ENCODE peak calls at places on chromosome 15, in eight cellular contexts. P is stimulated activated CD4-positive, alpha-beta T cell treated with anti-CD3 and anti-CD28 coated beads, Interleukin-2, amount 100 ng/mL, for 24 hours; L is NB4; C is AML-193; H is activated gamma-delta T cell treated with Interleukin-2 at 50 U/mL for 16 hours; M is midbrain; S is neural progenitor cell; Q is activated CD8-positive, alpha-beta memory T cell treated with anti-CD3 and anti-CD28 coated beads, Interleukin-2, amount 50 U/mL, for 4 hours. T is an unnamed sample.

GRCh38 chr15:52069559-52069958 is 43.0 kb downstream of the BCL2L10 start:
- DNase-seq in P (no peak), L (no peak), C (no peak), H (no peak), M (no peak), S (no peak), Q (no peak), T (no peak)

GRCh38 chr15:63950911-63951481 is 95.3 kb downstream of the DAPK2 start:
- DNase-seq in P (no peak), L (no peak), C (no peak), H (no peak), M (no peak), S (no peak), Q (no peak), T (no peak)

GRCh38 chr15:68318008-68318835 is 40.7 kb downstream of the FEM1B start:
- DNase-seq in P (no peak), L (no peak), C (no peak), H (no peak), M (no peak), S (no peak), Q (no peak), T (no peak)

GRCh38 chr15:52563499-52564060 is 5.2 kb downstream of the ARPP19 start:
- DNase-seq in P (no peak), L (no peak), C (no peak), H (no peak), M (no peak), S (no peak), Q (no peak), T (no peak)

GRCh38 chr15:93703092-93703785 is 528.1 kb upstream of the MCTP2 start:
- DNase-seq in P (no peak), L (no peak), C (no peak), H (no peak), M (no peak), S (no peak), Q (no peak), T (no peak)

GRCh38 chr15:100438570-100438969 is 90.2 kb downstream of the CERS3 start:
- DNase-seq in P (peak), L (peak), C (peak), H (no peak), M (peak), S (no peak), Q (peak), T (no peak)

GRCh38 chr15:80601256-80601655 is 93.9 kb upstream of the ABHD17C start:
- DNase-seq in P (no peak), L (no peak), C (no peak), H (no peak), M (no peak), S (no peak), Q (no peak), T (no peak)

GRCh38 chr15:76060098-76060989 is 559 bp downstream of the TMEM266 start:
- DNase-seq in P (peak), L (peak), C (no peak), H (peak), M (peak), S (no peak), Q (peak), T (no peak)

GRCh38 chr15:22902578-22902977 is 64.1 kb downstream of the NIPA2 start:
- DNase-seq in P (no peak), L (no peak), C (no peak), H (no peak), M (no peak), S (no peak), Q (no peak), T (no peak)

GRCh38 chr15:60385620-60386552 is 11.9 kb downstream of the ANXA2 start:
- DNase-seq in P (no peak), L (no peak), C (no peak), H (no peak), M (no peak), S (no peak), Q (no peak), T (no peak)

GRCh38 chr15:59867436-59867835 is 136.7 kb upstream of the FOXB1 start:
- DNase-seq in P (no peak), L (no peak), C (no peak), H (no peak), M (no peak), S (no peak), Q (no peak), T (no peak)

GRCh38 chr15:72318408-72318942 is 1.5 kb downstream of the CELF6 start:
- DNase-seq in P (no peak), L (no peak), C (no peak), H (no peak), M (no peak), S (no peak), Q (no peak), T (no peak)

GRCh38 chr15:98856540-98856907 is 151.1 kb downstream of the PGPEP1L start:
- DNase-seq in P (no peak), L (no peak), C (no peak), H (no peak), M (no peak), S (no peak), Q (no peak), T (no peak)

GRCh38 chr15:78635346-78635745 is 5.7 kb downstream of the CHRNB4 start:
- DNase-seq in P (no peak), L (no peak), C (no peak), H (no peak), M (no peak), S (no peak), Q (no peak), T (no peak)

GRCh38 chr15:52159645-52160044 is 31.5 kb downstream of the GNB5 start:
- DNase-seq in P (no peak), L (no peak), C (no peak), H (no peak), M (no peak), S (no peak), Q (no peak), T (no peak)

GRCh38 chr15:25739687-25740121 is 123.4 kb downstream of the ATP10A start:
- DNase-seq in P (peak), L (peak), C (no peak), H (peak), M (no peak), S (peak), Q (peak), T (no peak)

GRCh38 chr15:96340611-96341464 is 10.3 kb downstream of the NR2F2 start:
- DNase-seq in P (no peak), L (no peak), C (no peak), H (no peak), M (peak), S (peak), Q (no peak), T (peak)

GRCh38 chr15:68418611-68419161 is 13.3 kb downstream of the ITGA11 start:
- DNase-seq in P (no peak), L (no peak), C (no peak), H (no peak), M (no peak), S (no peak), Q (no peak), T (no peak)

GRCh38 chr15:58568157-58568571 is 136.4 kb downstream of the LIPC start:
- DNase-seq in P (no peak), L (peak), C (peak), H (no peak), M (peak), S (no peak), Q (no peak), T (no peak)